ENCODE peak calls at places on chromosomes 13 and 19, in ten cellular contexts. Q is nephron progenitor cell, R is neural progenitor cell, J is cardiac muscle cell, N is thoracic aorta, D is PC-3, T is AG04450, K is psoas muscle, U is Calu3, V is ascending aorta. O is an unnamed sample.

GRCh38 chr19:18895828-18896341 is at the start of gene CERS1:
- DNase-seq in Q (peak), R (peak), J (no peak), N (no peak), D (no peak), T (no peak), K (no peak), U (no peak), V (no peak), O (no peak)

GRCh38 chr13:42707596-42707995 is 73.8 kb upstream of the FAM216B start:
- DNase-seq in Q (no peak), R (no peak), J (peak), N (no peak), D (no peak), T (peak), K (no peak), U (no peak), V (no peak), O (no peak)

GRCh38 chr13:41937388-41937787 is 23.5 kb downstream of the VWA8 start:
- DNase-seq in Q (no peak), R (no peak), J (no peak), N (no peak), D (no peak), T (no peak), K (no peak), U (no peak), V (no peak), O (no peak)

GRCh38 chr19:2534374-2535050 is 58.6 kb downstream of the GADD45B start:
- DNase-seq in Q (no peak), R (no peak), J (peak), N (no peak), D (no peak), T (no peak), K (peak), U (no peak), V (no peak), O (no peak)

GRCh38 chr19:5985098-5985783 is 7.3 kb upstream of the RANBP3 start:
- DNase-seq in Q (no peak), R (no peak), J (peak), N (no peak), D (peak), T (no peak), K (no peak), U (no peak), V (no peak), O (peak)

GRCh38 chr19:16880884-16881554 is 7.8 kb upstream of the F2RL3 start:
- DNase-seq in Q (no peak), R (no peak), J (no peak), N (no peak), D (no peak), T (no peak), K (no peak), U (no peak), V (no peak), O (no peak)

GRCh38 chr13:40269086-40269485 is 397.4 kb downstream of the FOXO1 start:
- DNase-seq in Q (no peak), R (no peak), J (peak), N (no peak), D (no peak), T (no peak), K (peak), U (no peak), V (no peak), O (no peak)

GRCh38 chr13:71219671-71220070 is 647.3 kb downstream of the DACH1 start:
- DNase-seq in Q (no peak), R (no peak), J (no peak), N (no peak), D (no peak), T (no peak), K (no peak), U (no peak), V (no peak), O (no peak)

GRCh38 chr13:111312944-111313590 is 7.4 kb upstream of the TEX29 start:
- DNase-seq in Q (no peak), R (no peak), J (no peak), N (no peak), D (no peak), T (no peak), K (no peak), U (no peak), V (no peak), O (no peak)

GRCh38 chr19:17424743-17425365 is 5.0 kb downstream of the MVB12A start:
- DNase-seq in Q (peak), R (peak), J (peak), N (no peak), D (peak), T (no peak), K (peak), U (no peak), V (no peak), O (no peak)

GRCh38 chr13:94435604-94436226 is 43.8 kb downstream of the DCT start:
- DNase-seq in Q (no peak), R (peak), J (peak), N (no peak), D (peak), T (peak), K (no peak), U (no peak), V (no peak), O (peak)

GRCh38 chr13:39370554-39370953 is 232.4 kb downstream of the LHFPL6 start:
- DNase-seq in Q (no peak), R (no peak), J (no peak), N (no peak), D (no peak), T (no peak), K (no peak), U (no peak), V (peak), O (no peak)

GRCh38 chr19:13621413-13621812 is 115.1 kb upstream of the CACNA1A start:
- DNase-seq in Q (no peak), R (no peak), J (peak), N (no peak), D (peak), T (peak), K (no peak), U (peak), V (no peak), O (peak)

DNA sequence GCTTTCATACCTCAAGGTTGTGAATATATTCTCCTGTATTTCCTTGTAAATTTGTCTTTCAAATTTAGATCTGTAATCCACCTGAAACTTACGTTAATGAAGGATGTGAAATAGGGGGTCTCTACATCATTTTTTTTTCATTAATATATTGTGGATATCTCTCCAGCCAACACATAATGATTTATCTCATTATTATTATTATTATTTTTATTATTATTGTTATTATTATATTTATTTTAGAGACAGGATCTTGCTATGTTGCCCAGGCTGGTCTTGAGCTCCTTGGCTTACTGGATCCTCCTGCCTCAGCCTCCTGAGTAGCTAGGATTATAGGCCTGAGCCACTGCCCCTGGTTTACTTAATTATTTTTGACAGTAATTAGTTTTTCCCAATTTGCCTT is 4.3 kb upstream of the LIPE start:
- DNase-seq in Q (no peak), R (no peak), J (no peak), N (no peak), D (no peak), T (no peak), K (no peak), U (no peak), V (no peak), O (no peak)
- TF ChIP-seq CTCF in Q (no peak), R (no peak), J (no peak), N (no peak), D (no peak), T (no peak), K (no peak), U (no peak), V (no peak), O (no peak)

DNA sequence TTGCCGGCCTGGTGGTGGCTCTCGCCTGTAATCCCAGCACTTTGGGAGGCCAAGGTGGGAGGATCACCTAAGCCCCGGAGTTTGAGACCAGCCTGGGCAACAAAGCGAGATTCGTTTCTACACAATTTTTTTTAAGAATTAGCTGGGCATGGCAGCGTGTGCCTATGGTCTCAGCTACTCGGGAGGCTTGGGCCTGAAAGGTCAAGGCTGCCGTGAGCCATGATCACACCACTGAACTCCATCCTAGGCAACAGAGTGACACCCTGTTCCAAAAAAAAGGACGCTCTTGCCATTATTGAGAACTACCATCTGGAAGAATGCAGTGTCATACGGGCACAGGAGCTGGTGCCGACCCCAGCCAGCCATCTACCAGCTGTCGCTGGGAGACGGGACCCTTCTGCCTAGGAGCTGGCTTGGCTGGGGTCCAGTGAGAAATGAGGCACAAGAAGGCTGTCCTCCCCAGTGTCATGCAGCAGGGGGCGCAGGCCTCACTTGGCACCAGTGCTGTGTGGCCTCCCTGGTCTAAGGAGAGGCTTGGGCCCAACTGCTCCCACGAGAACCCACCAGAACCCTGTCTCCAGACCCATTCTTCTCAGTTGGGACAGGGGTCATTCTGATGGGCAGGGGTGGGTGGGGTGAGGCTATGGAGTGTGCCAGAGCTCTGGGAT is 12.2 kb upstream of the RELB start:
- DNase-seq in Q (peak), R (peak), J (peak), N (no peak), D (peak), T (peak), K (peak), U (peak), V (peak), O (no peak)
- TF ChIP-seq CTCF in Q (peak), R (peak), J (peak), N (peak), D (peak), T (peak), K (peak), U (peak), V (peak), O (peak)

GRCh38 chr19:53511933-53512374 is 26.0 kb upstream of the ZNF331 start:
- DNase-seq in Q (peak), R (peak), J (peak), N (no peak), D (peak), T (peak), K (peak), U (no peak), V (peak), O (no peak)
- TF ChIP-seq CTCF in Q (peak), R (peak), J (peak), N (peak), D (peak), T (peak), K (peak), U (no peak), V (peak), O (peak)

GRCh38 chr19:32123355-32123940 is 222.0 kb upstream of the ZNF507 start:
- DNase-seq in Q (no peak), R (no peak), J (no peak), N (no peak), D (no peak), T (no peak), K (no peak), U (no peak), V (no peak), O (no peak)

GRCh38 chr19:32124585-32124984 is 220.8 kb upstream of the ZNF507 start:
- DNase-seq in Q (no peak), R (no peak), J (no peak), N (no peak), D (no peak), T (no peak), K (no peak), U (no peak), V (no peak), O (no peak)

GRCh38 chr19:32122258-32122657 is 223.2 kb upstream of the ZNF507 start:
- DNase-seq in Q (no peak), R (no peak), J (no peak), N (no peak), D (no peak), T (no peak), K (no peak), U (no peak), V (no peak), O (no peak)
- TF ChIP-seq CTCF in Q (no peak), R (no peak), J (no peak), N (no peak), D (no peak), T (no peak), K (no peak), U (no peak), V (no peak), O (no peak)

DNA sequence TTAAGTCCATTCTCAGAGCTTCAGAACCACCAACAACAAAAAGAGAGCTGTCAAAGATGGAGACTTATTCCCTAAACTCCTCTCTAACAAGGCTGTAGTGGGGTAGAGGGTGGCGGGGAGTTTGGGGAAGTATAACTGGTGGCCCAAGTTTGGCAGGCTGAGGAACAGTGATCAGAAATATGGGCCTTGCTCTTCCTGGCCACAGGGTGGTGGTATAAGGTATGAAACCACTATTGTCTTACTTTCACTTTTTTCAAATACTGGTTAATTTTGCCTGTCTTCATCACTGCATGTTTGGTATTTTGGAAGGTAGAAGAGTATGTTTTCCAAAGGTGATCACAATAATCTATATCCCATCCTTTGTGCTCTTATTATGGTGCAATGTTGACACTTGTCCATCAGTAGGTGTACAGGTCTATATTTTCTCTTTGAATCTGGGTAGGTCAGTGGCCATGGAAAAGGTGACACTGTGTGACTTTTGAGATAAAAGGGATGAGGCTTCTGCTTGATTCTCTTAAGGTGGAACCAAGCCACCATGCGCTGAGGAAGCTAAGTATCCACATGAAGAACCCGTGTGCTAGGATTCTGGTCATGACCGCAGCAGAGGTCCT is 23.2 kb upstream of the GPC5 start:
- DNase-seq in Q (peak), R (no peak), J (peak), N (no peak), D (peak), T (no peak), K (no peak), U (no peak), V (no peak), O (no peak)
- TF ChIP-seq CTCF in Q (peak), R (peak), J (peak), N (no peak), D (peak), T (peak), K (peak), U (no peak), V (peak), O (peak)

DNA sequence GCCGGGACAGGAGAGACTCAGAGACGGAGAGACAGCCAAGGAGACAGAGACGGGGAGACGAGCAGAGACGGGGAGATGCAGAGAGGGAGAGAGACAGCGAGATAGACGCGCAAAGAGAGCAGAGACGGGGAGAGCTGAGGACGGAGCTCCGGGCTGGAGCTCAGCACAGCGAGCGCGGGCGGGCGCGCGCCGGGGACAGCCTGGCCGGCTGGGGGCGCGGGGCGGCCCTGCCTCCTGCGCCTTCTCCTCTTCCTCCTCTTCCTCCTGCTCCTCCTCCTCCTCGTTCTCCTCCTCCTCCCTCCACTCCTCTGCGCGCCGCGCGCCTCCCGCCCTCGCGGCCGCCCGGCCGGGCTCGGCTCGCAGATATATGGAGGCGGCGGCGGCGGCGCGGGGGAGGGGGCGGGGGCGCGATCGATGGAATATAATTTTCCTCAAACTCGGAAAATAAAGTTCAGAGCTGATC is at the start of gene ERFL:
- DNase-seq in Q (peak), R (peak), J (no peak), N (no peak), D (no peak), T (no peak), K (no peak), U (no peak), V (no peak), O (no peak)
- TF ChIP-seq CTCF in Q (no peak), R (no peak), J (no peak), N (no peak), D (no peak), T (no peak), K (no peak), U (no peak), V (no peak), O (no peak)

GRCh38 chr13:73306688-73307087 is 247.9 kb downstream of the KLF5 start:
- DNase-seq in Q (no peak), R (no peak), J (no peak), N (no peak), D (no peak), T (no peak), K (no peak), U (no peak), V (no peak), O (no peak)
- TF ChIP-seq CTCF in Q (no peak), R (no peak), J (no peak), N (no peak), D (no peak), T (no peak), K (no peak), U (no peak), V (no peak), O (no peak)

GRCh38 chr13:64551755-64552154 is 2678.4 kb downstream of the PCDH9 start:
- DNase-seq in Q (no peak), R (no peak), J (peak), N (no peak), D (peak), T (peak), K (no peak), U (no peak), V (no peak), O (no peak)
- TF ChIP-seq CTCF in Q (no peak), R (no peak), J (no peak), N (no peak), D (no peak), T (no peak), K (no peak), U (no peak), V (no peak), O (no peak)

O was measured in retinal pigment epithelial cell.